ENCODE peak calls at places on chromosomes 2 and 18, in eight cellular contexts. One of them, this sample, is unnamed.

GRCh38 chr18:8730080-8730827 is 24.9 kb downstream of the MTCL1 start:
- DNase-seq in adrenal gland: peak
- DNase-seq in endothelial cell of umbilical vein: peak
- DNase-seq in transverse colon: peak
- DNase-seq in IMR-90: peak
- DNase-seq in HepG2: peak
- DNase-seq in K562: peak
- DNase-seq in thyroid gland: peak
- DNase-seq in this sample: peak

GRCh38 chr2:96687266-96687665 is 44.7 kb downstream of the FER1L5 start:
- DNase-seq in adrenal gland: no peak
- DNase-seq in endothelial cell of umbilical vein: no peak
- DNase-seq in transverse colon: no peak
- DNase-seq in IMR-90: no peak
- DNase-seq in HepG2: peak
- DNase-seq in K562: no peak
- DNase-seq in thyroid gland: no peak
- DNase-seq in this sample: no peak

GRCh38 chr2:203870481-203870880 is 2.9 kb downstream of the CTLA4 start:
- DNase-seq in adrenal gland: no peak
- DNase-seq in endothelial cell of umbilical vein: no peak
- DNase-seq in transverse colon: no peak
- DNase-seq in IMR-90: no peak
- DNase-seq in HepG2: no peak
- DNase-seq in K562: no peak
- DNase-seq in thyroid gland: no peak
- DNase-seq in this sample: no peak

GRCh38 chr2:55176094-55176415 is 56.0 kb downstream of the CLHC1 start:
- DNase-seq in adrenal gland: no peak
- DNase-seq in endothelial cell of umbilical vein: no peak
- DNase-seq in transverse colon: no peak
- DNase-seq in IMR-90: no peak
- DNase-seq in HepG2: no peak
- DNase-seq in K562: no peak
- DNase-seq in thyroid gland: no peak
- DNase-seq in this sample: no peak

GRCh38 chr2:212135739-212136138 is 402.9 kb downstream of the ERBB4 start:
- DNase-seq in adrenal gland: no peak
- DNase-seq in endothelial cell of umbilical vein: peak
- DNase-seq in transverse colon: no peak
- DNase-seq in IMR-90: peak
- DNase-seq in HepG2: no peak
- DNase-seq in K562: no peak
- DNase-seq in thyroid gland: no peak
- DNase-seq in this sample: no peak

GRCh38 chr2:222655406-222655747 is 515 bp downstream of the FARSB start:
- DNase-seq in adrenal gland: no peak
- DNase-seq in endothelial cell of umbilical vein: no peak
- DNase-seq in transverse colon: peak
- DNase-seq in IMR-90: peak
- DNase-seq in HepG2: no peak
- DNase-seq in K562: no peak
- DNase-seq in thyroid gland: no peak
- DNase-seq in this sample: no peak

GRCh38 chr18:23634692-23635091 is 28.0 kb downstream of the ANKRD29 start:
- DNase-seq in adrenal gland: no peak
- DNase-seq in endothelial cell of umbilical vein: no peak
- DNase-seq in transverse colon: no peak
- DNase-seq in IMR-90: no peak
- DNase-seq in HepG2: no peak
- DNase-seq in K562: no peak
- DNase-seq in thyroid gland: no peak
- DNase-seq in this sample: no peak

GRCh38 chr2:237927986-237928385 is 38.8 kb upstream of the UBE2F start:
- DNase-seq in adrenal gland: no peak
- DNase-seq in endothelial cell of umbilical vein: no peak
- DNase-seq in transverse colon: no peak
- DNase-seq in IMR-90: no peak
- DNase-seq in HepG2: no peak
- DNase-seq in K562: no peak
- DNase-seq in thyroid gland: no peak
- DNase-seq in this sample: no peak

GRCh38 chr2:206230060-206230890 is 44.2 kb upstream of the ZDBF2 start:
- DNase-seq in adrenal gland: no peak
- DNase-seq in endothelial cell of umbilical vein: no peak
- DNase-seq in transverse colon: no peak
- DNase-seq in IMR-90: no peak
- DNase-seq in HepG2: no peak
- DNase-seq in K562: no peak
- DNase-seq in thyroid gland: no peak
- DNase-seq in this sample: no peak

GRCh38 chr2:206229642-206230041 is 44.8 kb upstream of the ZDBF2 start:
- DNase-seq in adrenal gland: no peak
- DNase-seq in endothelial cell of umbilical vein: no peak
- DNase-seq in transverse colon: no peak
- DNase-seq in IMR-90: no peak
- DNase-seq in HepG2: no peak
- DNase-seq in K562: no peak
- DNase-seq in thyroid gland: no peak
- DNase-seq in this sample: no peak

GRCh38 chr2:206232287-206233035 is 42.0 kb upstream of the ZDBF2 start:
- DNase-seq in adrenal gland: no peak
- DNase-seq in endothelial cell of umbilical vein: no peak
- DNase-seq in transverse colon: no peak
- DNase-seq in IMR-90: no peak
- DNase-seq in HepG2: no peak
- DNase-seq in K562: no peak
- DNase-seq in thyroid gland: no peak
- DNase-seq in this sample: no peak

DNA sequence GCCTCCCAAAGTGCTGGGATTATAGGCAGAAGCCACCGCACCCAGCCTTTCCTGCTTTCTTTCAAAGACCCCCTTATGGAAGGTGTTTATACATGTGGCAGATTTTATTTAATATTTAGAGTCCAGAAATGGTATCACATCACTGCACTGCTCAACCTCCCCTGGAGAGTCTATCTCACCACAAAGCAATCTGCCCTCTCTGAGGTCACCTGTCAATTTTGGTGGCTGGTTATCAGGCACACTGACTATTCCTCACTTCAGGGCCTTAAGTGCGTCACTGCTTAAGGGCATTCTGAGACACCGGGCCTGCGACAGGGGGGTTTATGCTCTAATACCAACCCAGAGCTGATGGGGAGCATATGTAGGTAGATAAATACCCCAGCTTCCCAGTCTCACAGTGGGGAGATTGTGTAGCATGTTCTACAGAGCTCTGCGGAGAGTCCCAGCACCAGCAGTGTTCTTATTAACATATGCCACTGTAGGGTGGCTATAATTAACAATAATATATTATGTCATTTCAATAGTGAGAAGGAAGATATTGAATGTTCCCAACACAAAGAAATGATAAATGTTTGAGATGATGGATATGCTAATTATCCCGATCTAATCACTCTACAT is 42.7 kb upstream of the ZDBF2 start:
- DNase-seq in adrenal gland: no peak
- DNase-seq in endothelial cell of umbilical vein: no peak
- DNase-seq in transverse colon: no peak
- DNase-seq in IMR-90: no peak
- DNase-seq in HepG2: no peak
- DNase-seq in K562: no peak
- DNase-seq in thyroid gland: no peak
- DNase-seq in this sample: no peak
- TF ChIP-seq POLR2A in adrenal gland: no peak
- TF ChIP-seq POLR2A in endothelial cell of umbilical vein: no peak
- TF ChIP-seq POLR2A in transverse colon: no peak
- TF ChIP-seq POLR2A in IMR-90: no peak
- TF ChIP-seq POLR2A in HepG2: no peak
- TF ChIP-seq POLR2A in K562: no peak
- TF ChIP-seq POLR2A in thyroid gland: no peak
- TF ChIP-seq POLR2A in this sample: no peak

DNA sequence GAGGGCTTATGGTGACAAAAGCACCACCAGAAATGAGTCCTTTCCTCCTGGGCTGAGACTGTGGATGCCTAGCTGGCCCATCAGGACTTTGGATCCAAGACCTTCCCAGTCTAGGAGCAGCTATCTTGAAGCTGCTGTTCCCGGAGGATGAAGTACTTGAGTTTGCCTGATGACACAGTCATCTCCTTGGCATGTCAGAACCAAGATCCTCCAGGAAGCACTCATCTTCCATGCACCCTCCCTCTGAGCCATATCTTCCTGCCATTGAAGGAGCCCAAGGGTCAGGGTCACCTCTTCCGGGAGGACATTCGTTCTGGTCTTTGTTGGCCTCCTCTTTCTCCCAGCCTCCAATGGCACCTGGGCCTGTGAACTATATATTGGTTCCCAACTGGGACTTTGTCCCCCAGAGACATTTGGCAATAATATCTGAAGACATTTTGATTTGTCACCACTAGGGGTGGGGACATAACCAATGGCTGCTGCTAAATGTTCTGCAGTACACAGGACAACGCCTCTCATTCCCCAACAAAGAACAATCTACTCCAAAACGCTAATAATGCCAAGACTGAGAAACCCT is 4.3 kb upstream of the MYO7B start:
- DNase-seq in adrenal gland: no peak
- DNase-seq in endothelial cell of umbilical vein: no peak
- DNase-seq in transverse colon: peak
- DNase-seq in IMR-90: peak
- DNase-seq in HepG2: peak
- DNase-seq in K562: no peak
- DNase-seq in thyroid gland: no peak
- DNase-seq in this sample: no peak
- TF ChIP-seq POLR2A in adrenal gland: no peak
- TF ChIP-seq POLR2A in endothelial cell of umbilical vein: no peak
- TF ChIP-seq POLR2A in transverse colon: no peak
- TF ChIP-seq POLR2A in IMR-90: no peak
- TF ChIP-seq POLR2A in HepG2: no peak
- TF ChIP-seq POLR2A in K562: no peak
- TF ChIP-seq POLR2A in thyroid gland: no peak
- TF ChIP-seq POLR2A in this sample: no peak

DNA sequence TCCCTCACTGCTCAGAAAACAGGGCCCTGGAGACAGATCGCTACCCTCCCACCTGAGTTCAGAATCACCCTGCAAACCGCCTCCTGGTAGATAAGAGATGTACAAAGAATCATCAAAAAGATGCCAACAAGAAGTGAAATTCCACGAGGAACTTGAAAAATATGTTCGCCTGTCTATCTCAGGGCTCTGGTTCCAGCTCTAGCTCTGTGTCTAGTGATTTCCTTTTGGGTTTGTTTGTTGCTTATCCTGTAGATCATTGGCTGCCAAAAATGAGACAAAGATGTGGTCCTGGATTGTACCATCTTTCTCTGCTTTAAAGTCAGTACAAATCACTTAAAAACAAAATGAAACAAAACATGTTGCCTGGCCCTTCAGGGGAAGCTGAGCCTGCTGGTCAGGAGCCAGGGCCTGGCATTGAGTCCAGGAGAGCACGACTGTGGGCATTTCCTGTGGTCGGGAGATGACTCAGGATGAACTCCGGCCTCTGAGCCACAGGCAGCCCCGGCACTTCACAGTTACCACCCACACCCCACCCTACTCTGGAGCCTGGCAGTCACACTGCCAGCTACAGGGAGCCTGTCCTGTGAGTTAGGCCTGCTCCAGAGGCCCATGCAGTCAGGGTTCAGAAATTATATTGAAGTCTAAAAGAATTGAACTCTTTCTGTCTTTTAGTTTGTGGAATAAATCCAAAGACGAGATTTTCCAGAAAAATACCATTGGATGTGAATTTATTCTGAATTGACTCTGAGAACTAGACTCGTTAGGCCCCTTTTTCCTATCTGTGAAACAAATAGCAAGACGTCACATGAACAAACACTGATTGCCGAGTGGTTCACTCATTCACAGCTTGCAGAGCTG is 8.0 kb upstream of the ITGB6 start:
- DNase-seq in adrenal gland: peak
- DNase-seq in endothelial cell of umbilical vein: peak
- DNase-seq in transverse colon: peak
- DNase-seq in IMR-90: peak
- DNase-seq in HepG2: peak
- DNase-seq in K562: no peak
- DNase-seq in thyroid gland: peak
- DNase-seq in this sample: peak
- TF ChIP-seq POLR2A in adrenal gland: no peak
- TF ChIP-seq POLR2A in endothelial cell of umbilical vein: peak
- TF ChIP-seq POLR2A in transverse colon: peak
- TF ChIP-seq POLR2A in IMR-90: no peak
- TF ChIP-seq POLR2A in HepG2: no peak
- TF ChIP-seq POLR2A in K562: no peak
- TF ChIP-seq POLR2A in thyroid gland: peak
- TF ChIP-seq POLR2A in this sample: peak

GRCh38 chr2:46568212-46569009 is 89.0 kb downstream of the TMEM247 start:
- DNase-seq in adrenal gland: no peak
- DNase-seq in endothelial cell of umbilical vein: no peak
- DNase-seq in transverse colon: no peak
- DNase-seq in IMR-90: no peak
- DNase-seq in HepG2: no peak
- DNase-seq in K562: no peak
- DNase-seq in thyroid gland: no peak
- DNase-seq in this sample: no peak

GRCh38 chr2:46569766-46570165 is 90.4 kb downstream of the TMEM247 start:
- DNase-seq in adrenal gland: no peak
- DNase-seq in endothelial cell of umbilical vein: no peak
- DNase-seq in transverse colon: no peak
- DNase-seq in IMR-90: no peak
- DNase-seq in HepG2: no peak
- DNase-seq in K562: no peak
- DNase-seq in thyroid gland: no peak
- DNase-seq in this sample: no peak

GRCh38 chr2:46565364-46565763 is 86.0 kb downstream of the TMEM247 start:
- DNase-seq in adrenal gland: no peak
- DNase-seq in endothelial cell of umbilical vein: no peak
- DNase-seq in transverse colon: no peak
- DNase-seq in IMR-90: no peak
- DNase-seq in HepG2: no peak
- DNase-seq in K562: no peak
- DNase-seq in thyroid gland: no peak
- DNase-seq in this sample: no peak

GRCh38 chr2:46570396-46570795 is 91.0 kb downstream of the TMEM247 start:
- DNase-seq in adrenal gland: no peak
- DNase-seq in endothelial cell of umbilical vein: no peak
- DNase-seq in transverse colon: no peak
- DNase-seq in IMR-90: no peak
- DNase-seq in HepG2: no peak
- DNase-seq in K562: no peak
- DNase-seq in thyroid gland: no peak
- DNase-seq in this sample: no peak

DNA sequence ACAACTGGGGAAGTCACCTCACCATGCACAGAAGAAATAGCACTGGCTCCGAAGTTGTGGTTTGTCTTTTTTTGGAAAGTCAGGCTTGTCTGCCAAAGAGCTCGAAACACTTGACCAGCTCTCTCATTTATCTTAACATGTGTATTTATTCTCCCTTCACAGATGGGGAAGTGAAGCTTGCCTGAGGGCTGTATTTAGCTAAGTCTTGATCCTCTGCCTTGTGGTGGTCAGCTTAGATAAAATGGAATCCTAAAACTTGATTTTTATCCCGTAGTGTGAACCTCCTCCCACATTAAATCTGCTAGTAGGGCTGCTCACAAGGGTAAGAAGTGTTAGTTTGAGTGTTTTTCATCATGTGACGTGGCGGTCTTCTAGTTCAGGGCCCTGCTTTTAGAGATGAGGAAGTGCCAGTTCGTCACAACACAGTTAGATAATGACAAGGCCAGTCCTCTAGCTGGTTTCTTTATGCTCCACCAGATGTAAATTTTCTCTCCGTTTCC is 89.7 kb downstream of the TMEM247 start:
- DNase-seq in adrenal gland: no peak
- DNase-seq in endothelial cell of umbilical vein: no peak
- DNase-seq in transverse colon: no peak
- DNase-seq in IMR-90: peak
- DNase-seq in HepG2: no peak
- DNase-seq in K562: no peak
- DNase-seq in thyroid gland: no peak
- DNase-seq in this sample: no peak
- TF ChIP-seq POLR2A in adrenal gland: no peak
- TF ChIP-seq POLR2A in endothelial cell of umbilical vein: no peak
- TF ChIP-seq POLR2A in transverse colon: no peak
- TF ChIP-seq POLR2A in IMR-90: no peak
- TF ChIP-seq POLR2A in HepG2: no peak
- TF ChIP-seq POLR2A in K562: no peak
- TF ChIP-seq POLR2A in thyroid gland: no peak
- TF ChIP-seq POLR2A in this sample: no peak